ENCODE peak calls at places on chromosomes 16 and 17, in seven cellular contexts. M is H7; U is iPS-NIHi11; W is tibial nerve; R is T-helper 22 cell; Q is NCI-H1105; B is activated T-helper 1 cell treated with anti-CD3 and anti-CD28 coated beads, Interleukin-12 subunit alpha, Interleukin-12 subunit beta, Interleukin-2, Interleukin-4 antibody, amounts not matched to agents 30 ng/mL and 10 ng/mL and 1 ng/mL, durations not matched to agents 14 hours and 24 hours and 36 hours. A is an unnamed sample.

GRCh38 chr17:67441052-67441738 is 64.1 kb downstream of the PITPNC1 start:
- DNase-seq in M (no peak), U (no peak), W (no peak), R (peak; percentile 83), Q (no peak), B (peak; percentile 65), A (no peak)

GRCh38 chr17:55577687-55578086 is 66.4 kb upstream of the SMIM36 start:
- DNase-seq in M (no peak), U (no peak), W (peak; percentile 28), R (no peak), Q (no peak), B (no peak), A (no peak)

GRCh38 chr16:17408955-17409441 is 61.8 kb downstream of the XYLT1 start:
- DNase-seq in M (no peak), U (no peak), W (no peak), R (no peak), Q (no peak), B (no peak), A (no peak)

GRCh38 chr17:77312786-77313599 is 172.2 kb downstream of the SEC14L1 start:
- DNase-seq in M (peak; percentile 63), U (no peak), W (peak; percentile 70), R (no peak), Q (no peak), B (no peak), A (no peak)

GRCh38 chr16:57606847-57607501 is 21.5 kb upstream of the ADGRG1 start:
- DNase-seq in M (no peak), U (no peak), W (no peak), R (no peak), Q (no peak), B (no peak), A (no peak)

GRCh38 chr17:40341808-40342574 is 22.5 kb downstream of the GJD3 start:
- DNase-seq in M (peak; percentile 97), U (peak; percentile 86), W (peak; percentile 69), R (no peak), Q (no peak), B (no peak), A (peak; percentile 90)

GRCh38 chr16:82583415-82583814 is 43.4 kb upstream of the CDH13 start:
- DNase-seq in M (no peak), U (no peak), W (no peak), R (no peak), Q (no peak), B (no peak), A (no peak)

GRCh38 chr16:60646631-60647030 is 1389.6 kb downstream of the CDH8 start:
- DNase-seq in M (no peak), U (no peak), W (no peak), R (no peak), Q (no peak), B (no peak), A (no peak)

GRCh38 chr16:79717324-79717848 is 116.8 kb upstream of the MAF start:
- DNase-seq in M (no peak), U (no peak), W (no peak), R (no peak), Q (no peak), B (no peak), A (no peak)

GRCh38 chr16:11257131-11257938 is 1.3 kb upstream of the SOCS1 start:
- DNase-seq in M (peak; percentile 90), U (peak; percentile 86), W (peak; percentile 69), R (peak; percentile 34), Q (peak; percentile 71), B (peak; percentile 46), A (peak; percentile 77)

GRCh38 chr16:81566245-81567007 is 121.8 kb downstream of the CMIP start:
- DNase-seq in M (no peak), U (no peak), W (no peak), R (no peak), Q (no peak), B (no peak), A (no peak)

GRCh38 chr17:77365584-77366186 is 224.9 kb downstream of the SEC14L1 start:
- DNase-seq in M (peak; percentile 47), U (no peak), W (no peak), R (no peak), Q (no peak), B (no peak), A (no peak)

GRCh38 chr16:23288209-23288608 is 13.9 kb upstream of the SCNN1B start:
- DNase-seq in M (no peak), U (no peak), W (no peak), R (no peak), Q (no peak), B (no peak), A (no peak)

GRCh38 chr16:88926374-88926990 is 50.5 kb downstream of the CBFA2T3 start:
- DNase-seq in M (no peak), U (no peak), W (no peak), R (no peak), Q (no peak), B (no peak), A (no peak)

GRCh38 chr16:81555660-81556059 is 111.1 kb downstream of the CMIP start:
- DNase-seq in M (no peak), U (no peak), W (no peak), R (no peak), Q (no peak), B (no peak), A (no peak)

GRCh38 chr17:79670537-79671386 is 59.9 kb upstream of the RBFOX3 start:
- DNase-seq in M (peak; percentile 71), U (no peak), W (no peak), R (no peak), Q (no peak), B (no peak), A (no peak)

GRCh38 chr16:79519448-79519847 is 81.1 kb downstream of the MAF start:
- DNase-seq in M (no peak), U (no peak), W (no peak), R (no peak), Q (no peak), B (no peak), A (no peak)

GRCh38 chr17:76593338-76593737 is 7.7 kb upstream of the ST6GALNAC2 start:
- DNase-seq in M (peak; percentile 28), U (no peak), W (no peak), R (no peak), Q (no peak), B (no peak), A (no peak)

GRCh38 chr16:85283305-85284050 is 171.2 kb upstream of the CIBAR2 start:
- DNase-seq in M (no peak), U (no peak), W (no peak), R (no peak), Q (no peak), B (no peak), A (no peak)

GRCh38 chr16:12011565-12011964 is 35.0 kb downstream of the SNX29 start:
- DNase-seq in M (no peak), U (no peak), W (no peak), R (no peak), Q (no peak), B (no peak), A (no peak)